ENCODE peak calls at places on chromosomes 7 and 10, in nine cellular contexts. Q, V, S, H, Z, G, O, P and Y are unnamed samples.

GRCh38 chr7:514651-515598 is 4.7 kb downstream of the PDGFA start:
- DNase-seq in Q (no peak), V (peak), S (no peak), H (no peak), Z (peak), G (peak), O (no peak), P (no peak), Y (no peak)

GRCh38 chr10:6507311-6507710 is 72.8 kb downstream of the PRKCQ start:
- DNase-seq in Q (no peak), V (no peak), S (no peak), H (no peak), Z (no peak), G (no peak), O (no peak), P (no peak), Y (no peak)

GRCh38 chr10:1311707-1312106 is 255.5 kb downstream of the WDR37 start:
- DNase-seq in Q (no peak), V (no peak), S (no peak), H (no peak), Z (no peak), G (no peak), O (no peak), P (no peak), Y (no peak)

GRCh38 chr10:91340613-91341362 is 69.4 kb upstream of the HECTD2 start:
- DNase-seq in Q (peak), V (no peak), S (no peak), H (no peak), Z (peak), G (peak), O (peak), P (peak), Y (peak)

GRCh38 chr10:79082631-79083581 is 14.1 kb downstream of the ZMIZ1 start:
- DNase-seq in Q (peak), V (no peak), S (no peak), H (no peak), Z (no peak), G (no peak), O (no peak), P (no peak), Y (no peak)

GRCh38 chr10:22764639-22765038 is 50.3 kb upstream of the PIP4K2A start:
- DNase-seq in Q (no peak), V (no peak), S (no peak), H (no peak), Z (no peak), G (no peak), O (peak), P (peak), Y (no peak)

GRCh38 chr7:89183726-89184125 is 388.2 kb upstream of the TEX47 start:
- DNase-seq in Q (peak), V (no peak), S (no peak), H (no peak), Z (no peak), G (no peak), O (no peak), P (no peak), Y (no peak)

GRCh38 chr10:113034008-113034407 is 84.0 kb downstream of the TCF7L2 start:
- DNase-seq in Q (no peak), V (no peak), S (no peak), H (no peak), Z (no peak), G (no peak), O (no peak), P (no peak), Y (no peak)

GRCh38 chr10:131901181-131901829 is 497 bp downstream of the PPP2R2D start:
- DNase-seq in Q (peak), V (peak), S (peak), H (peak), Z (no peak), G (peak), O (peak), P (peak), Y (peak)

GRCh38 chr10:112361951-112362770 is 11.8 kb upstream of the ACSL5 start:
- DNase-seq in Q (peak), V (peak), S (peak), H (peak), Z (peak), G (peak), O (peak), P (peak), Y (peak)

GRCh38 chr10:131099028-131099427 is 212.5 kb downstream of the TCERG1L start:
- DNase-seq in Q (no peak), V (no peak), S (no peak), H (no peak), Z (peak), G (no peak), O (no peak), P (no peak), Y (no peak)

GRCh38 chr10:11610855-11611247 is 599 bp downstream of the USP6NL start:
- DNase-seq in Q (peak), V (peak), S (peak), H (peak), Z (peak), G (peak), O (peak), P (peak), Y (peak)

GRCh38 chr10:73577788-73578187 is 13.4 kb downstream of the USP54 start:
- DNase-seq in Q (peak), V (peak), S (peak), H (peak), Z (peak), G (peak), O (no peak), P (peak), Y (peak)

GRCh38 chr10:23291551-23292334 is 52.9 kb downstream of the C10orf67 start:
- DNase-seq in Q (no peak), V (no peak), S (no peak), H (no peak), Z (no peak), G (no peak), O (no peak), P (no peak), Y (no peak)

GRCh38 chr10:90319188-90319914 is 538.5 kb downstream of the HTR7 start:
- DNase-seq in Q (peak), V (no peak), S (peak), H (no peak), Z (peak), G (peak), O (peak), P (peak), Y (peak)

GRCh38 chr10:124879136-124879535 is 62.8 kb upstream of the ZRANB1 start:
- DNase-seq in Q (no peak), V (no peak), S (no peak), H (peak), Z (no peak), G (no peak), O (no peak), P (no peak), Y (no peak)

GRCh38 chr10:13491747-13492360 is 37.0 kb downstream of the BEND7 start:
- DNase-seq in Q (no peak), V (no peak), S (no peak), H (no peak), Z (no peak), G (no peak), O (no peak), P (no peak), Y (no peak)

GRCh38 chr10:131636841-131637724 is 263.7 kb upstream of the PPP2R2D start:
- DNase-seq in Q (no peak), V (no peak), S (no peak), H (peak), Z (no peak), G (no peak), O (no peak), P (no peak), Y (no peak)

GRCh38 chr7:157136372-157136771 is 2.4 kb upstream of the UBE3C start:
- DNase-seq in Q (peak), V (no peak), S (no peak), H (no peak), Z (peak), G (peak), O (peak), P (peak), Y (peak)

GRCh38 chr7:95630702-95631458 is 34.6 kb upstream of the PDK4 start:
- DNase-seq in Q (no peak), V (no peak), S (no peak), H (no peak), Z (peak), G (no peak), O (peak), P (peak), Y (peak)

GRCh38 chr7:81882086-81882485 is 112.2 kb upstream of the HGF start:
- DNase-seq in Q (no peak), V (no peak), S (no peak), H (no peak), Z (no peak), G (peak), O (peak), P (peak), Y (peak)

GRCh38 chr10:132776186-132776585 is 9.8 kb downstream of the NKX6-2 start:
- DNase-seq in Q (no peak), V (no peak), S (no peak), H (no peak), Z (no peak), G (no peak), O (no peak), P (no peak), Y (no peak)

GRCh38 chr10:111076191-111076681 is 593 bp upstream of the ADRA2A start:
- DNase-seq in Q (peak), V (peak), S (peak), H (peak), Z (peak), G (peak), O (peak), P (peak), Y (peak)

GRCh38 chr7:14092376-14092775 is 102.9 kb upstream of the ETV1 start:
- DNase-seq in Q (peak), V (no peak), S (no peak), H (no peak), Z (no peak), G (no peak), O (no peak), P (no peak), Y (no peak)

GRCh38 chr10:73220989-73221388 is 26.1 kb downstream of the DNAJC9 start:
- DNase-seq in Q (no peak), V (no peak), S (no peak), H (no peak), Z (no peak), G (no peak), O (no peak), P (no peak), Y (no peak)

GRCh38 chr10:119308089-119308488 is 100.7 kb downstream of the GRK5 start:
- DNase-seq in Q (no peak), V (no peak), S (no peak), H (no peak), Z (no peak), G (no peak), O (no peak), P (no peak), Y (no peak)

GRCh38 chr10:68470300-68470699 is 1.5 kb downstream of the DNA2 start:
- DNase-seq in Q (no peak), V (no peak), S (no peak), H (no peak), Z (no peak), G (no peak), O (no peak), P (no peak), Y (no peak)

GRCh38 chr10:68474021-68474420 is 2.2 kb upstream of the DNA2 start:
- DNase-seq in Q (peak), V (no peak), S (no peak), H (no peak), Z (no peak), G (no peak), O (no peak), P (no peak), Y (peak)

GRCh38 chr10:68469838-68470237 is 1.9 kb downstream of the DNA2 start:
- DNase-seq in Q (no peak), V (no peak), S (no peak), H (no peak), Z (no peak), G (no peak), O (no peak), P (no peak), Y (no peak)

GRCh38 chr10:68471586-68472408 is at the start of gene DNA2:
- DNase-seq in Q (peak), V (peak), S (peak), H (peak), Z (peak), G (peak), O (peak), P (peak), Y (peak)

DNA sequence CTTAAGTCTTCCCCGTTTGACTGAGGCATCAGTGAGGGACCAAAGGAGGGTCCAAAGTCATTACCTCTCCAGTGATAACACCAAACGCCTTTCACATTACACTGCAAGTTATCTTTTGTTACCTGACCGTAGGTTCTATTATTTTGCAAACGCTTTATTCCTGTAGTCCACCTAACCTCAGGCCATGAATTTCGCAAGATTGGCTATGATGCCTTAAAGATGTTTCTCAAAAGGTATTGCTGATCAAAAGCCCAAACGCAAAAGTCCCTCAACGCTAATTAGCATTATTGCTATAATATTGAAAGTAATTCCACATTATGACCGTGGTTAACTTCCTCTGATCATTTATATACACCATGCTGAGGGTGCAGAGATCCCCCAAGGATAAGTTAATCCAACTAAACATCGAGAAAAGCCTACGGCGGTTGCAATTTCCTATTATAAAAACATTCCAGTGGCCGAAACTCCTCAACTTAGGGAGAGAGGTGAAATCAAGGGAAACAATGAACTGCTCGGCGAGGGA is 649 bp downstream of the DNA2 start:
- DNase-seq in Q (no peak), V (no peak), S (no peak), H (no peak), Z (peak), G (no peak), O (peak), P (no peak), Y (no peak)
- H3K4me3 ChIP-seq in Q (peak), V (peak), S (peak), H (peak), Z (peak), G (peak), O (peak), P (peak), Y (peak)

DNA sequence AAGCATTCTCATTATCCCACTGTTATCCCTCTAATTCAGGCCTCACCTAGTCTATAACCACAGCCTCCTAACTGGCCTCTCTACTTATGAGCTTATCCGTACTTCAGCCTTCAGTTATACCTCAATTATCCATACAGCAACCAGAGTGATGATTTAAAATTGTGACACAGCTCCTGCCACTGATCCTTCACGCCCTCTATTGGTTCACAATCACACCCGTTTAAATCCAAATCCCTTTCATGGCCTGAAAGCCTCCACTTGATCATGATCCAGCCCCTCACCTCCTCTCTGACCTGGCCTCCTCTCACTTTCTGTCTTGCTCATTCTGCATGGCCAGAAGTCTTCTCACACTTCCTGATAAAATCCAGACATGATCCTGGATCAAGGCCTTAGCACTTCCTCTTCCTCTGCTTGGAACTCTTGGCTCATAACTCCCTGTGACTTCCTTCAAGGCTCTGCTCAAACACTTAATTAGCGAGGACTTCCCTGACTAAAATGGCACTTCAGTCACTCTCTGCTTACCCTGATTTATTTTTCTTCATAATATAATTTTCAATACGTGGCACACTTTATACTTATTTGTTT is 19.0 kb upstream of the TMEM26 start:
- DNase-seq in Q (no peak), V (no peak), S (no peak), H (no peak), Z (no peak), G (no peak), O (peak), P (no peak), Y (no peak)
- TF ChIP-seq CTCF in Q (no peak), V (no peak), S (no peak), H (no peak), Z (no peak), G (no peak), O (no peak), P (no peak), Y (no peak)

GRCh38 chr7:155372782-155373358 is 75.2 kb downstream of the INSIG1 start:
- DNase-seq in Q (no peak), V (no peak), S (no peak), H (no peak), Z (no peak), G (no peak), O (no peak), P (no peak), Y (no peak)

GRCh38 chr7:155373359-155374273 is 75.9 kb downstream of the INSIG1 start:
- DNase-seq in Q (peak), V (no peak), S (no peak), H (no peak), Z (no peak), G (peak), O (peak), P (peak), Y (no peak)

GRCh38 chr7:155369766-155370165 is 72.1 kb downstream of the INSIG1 start:
- DNase-seq in Q (no peak), V (no peak), S (no peak), H (no peak), Z (no peak), G (no peak), O (no peak), P (no peak), Y (no peak)

GRCh38 chr7:155371331-155371883 is 73.7 kb downstream of the INSIG1 start:
- DNase-seq in Q (no peak), V (no peak), S (no peak), H (no peak), Z (no peak), G (no peak), O (no peak), P (no peak), Y (no peak)

DNA sequence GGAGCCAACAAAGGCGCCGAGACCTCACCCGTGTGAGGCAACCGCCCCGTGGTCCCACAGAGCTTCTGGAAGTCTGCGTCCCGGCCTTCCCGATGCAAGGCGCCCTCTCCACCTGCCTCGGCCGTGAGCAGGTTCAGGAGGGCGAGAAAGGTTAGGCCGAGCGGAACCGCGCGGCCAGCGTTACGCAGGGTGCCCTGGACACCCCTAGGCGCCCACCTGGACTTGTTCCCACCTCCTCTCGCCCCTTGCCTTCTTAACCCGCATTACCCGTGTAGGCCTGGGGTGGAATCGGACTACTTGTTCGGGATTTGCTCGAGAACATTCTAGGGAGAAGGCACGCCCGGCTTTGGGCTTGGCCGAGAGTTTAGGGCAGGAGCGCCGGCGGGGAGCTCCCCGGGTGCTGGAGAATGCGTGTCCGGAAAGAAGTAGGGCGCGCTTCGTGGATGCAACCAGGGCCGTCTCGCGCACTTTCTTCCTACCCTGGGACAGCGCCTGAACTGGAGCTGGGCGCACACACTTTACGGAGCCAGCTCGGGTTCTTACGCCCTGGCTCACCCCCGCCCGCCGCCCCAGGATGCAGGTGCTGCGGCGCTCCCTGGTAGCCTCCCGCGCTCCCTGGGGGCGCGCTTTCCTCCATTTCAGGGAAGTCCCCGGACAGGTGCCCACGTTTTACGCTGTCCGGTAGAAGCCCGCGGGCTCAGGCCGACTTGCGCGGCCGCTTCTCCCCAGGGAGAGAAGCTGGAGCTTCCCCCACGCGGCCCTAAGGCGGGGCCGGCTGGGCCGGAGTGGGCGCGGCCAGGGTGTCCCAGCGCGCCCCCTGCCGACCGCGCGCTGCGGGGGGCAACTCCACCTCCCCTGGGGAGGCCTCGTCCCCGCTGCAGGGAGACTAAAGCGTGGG is 74.5 kb downstream of the INSIG1 start:
- DNase-seq in Q (peak), V (no peak), S (no peak), H (peak), Z (peak), G (no peak), O (no peak), P (no peak), Y (no peak)
- H3K4me3 ChIP-seq in Q (no peak), V (no peak), S (no peak), H (no peak), Z (no peak), G (no peak), O (no peak), P (no peak), Y (no peak)

GRCh38 chr7:44107116-44107960 is 3.2 kb downstream of the AEBP1 start:
- DNase-seq in Q (no peak), V (no peak), S (no peak), H (no peak), Z (no peak), G (no peak), O (no peak), P (no peak), Y (no peak)

GRCh38 chr7:44110724-44111635 is 6.8 kb downstream of the AEBP1 start:
- DNase-seq in Q (no peak), V (no peak), S (no peak), H (no peak), Z (no peak), G (no peak), O (no peak), P (no peak), Y (no peak)

GRCh38 chr7:44107961-44108767 is 4.0 kb downstream of the AEBP1 start:
- DNase-seq in Q (no peak), V (no peak), S (no peak), H (no peak), Z (no peak), G (no peak), O (no peak), P (no peak), Y (no peak)

GRCh38 chr7:44109991-44110390 is 5.8 kb downstream of the AEBP1 start:
- DNase-seq in Q (no peak), V (no peak), S (no peak), H (no peak), Z (no peak), G (no peak), O (no peak), P (no peak), Y (no peak)

DNA sequence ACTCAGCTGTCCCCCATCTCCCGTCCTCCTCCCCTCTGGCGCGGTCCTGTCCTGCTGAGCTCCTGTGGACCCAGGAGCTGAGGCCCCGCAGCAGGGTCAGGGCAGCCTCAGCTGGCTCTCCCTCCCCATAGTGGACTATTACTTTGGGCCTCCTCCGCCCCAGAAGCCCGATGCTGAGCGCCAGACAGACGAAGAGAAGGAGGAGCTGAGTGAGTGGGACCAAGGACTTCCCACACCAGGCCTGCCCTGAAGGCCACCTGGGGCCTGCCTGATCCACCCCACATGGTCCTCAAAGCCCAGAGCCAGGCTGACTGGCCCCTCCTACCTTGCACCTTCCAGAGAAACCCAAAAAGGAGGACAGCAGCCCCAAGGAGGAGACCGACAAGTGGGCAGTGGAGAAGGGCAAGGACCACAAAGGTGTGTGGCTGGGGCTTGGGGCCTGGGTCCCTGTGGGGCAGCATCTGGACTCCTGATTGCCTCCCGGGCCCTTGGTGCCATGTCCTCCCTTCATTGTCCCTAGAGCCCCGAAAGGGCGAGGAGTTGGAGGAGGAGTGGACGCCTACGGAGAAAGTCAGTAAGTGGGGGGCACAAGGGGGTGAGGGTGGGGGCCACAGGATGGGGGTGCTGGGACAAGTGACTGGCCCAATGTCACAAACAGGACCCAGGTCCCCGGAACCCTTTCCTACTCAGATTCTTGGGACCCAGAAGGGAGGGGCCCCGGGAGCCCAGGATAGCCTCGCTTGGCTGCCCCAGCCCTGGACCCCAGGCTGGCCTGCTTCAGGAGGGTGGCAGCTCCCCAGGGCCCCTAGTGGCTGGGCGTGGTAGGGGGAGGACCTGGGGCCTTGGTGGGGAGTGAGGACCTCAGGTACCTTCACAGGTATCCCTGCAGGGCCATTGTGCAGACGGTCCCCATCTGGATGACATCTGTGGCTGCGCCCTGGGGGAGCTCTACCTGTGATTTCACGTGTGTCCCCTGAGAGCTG is 4.9 kb downstream of the AEBP1 start:
- DNase-seq in Q (no peak), V (no peak), S (no peak), H (no peak), Z (no peak), G (no peak), O (no peak), P (no peak), Y (no peak)
- TF ChIP-seq CTCF in Q (no peak), V (no peak), S (no peak), H (no peak), Z (no peak), G (no peak), O (peak), P (no peak), Y (no peak)